ENCODE peak calls at places on chromosomes 13 and 19, in seven cellular contexts. P, L, G, D, W, Q and C are unnamed samples. For H3K4me1, the result is how much of the 10 kb centered on the place peaks cover.

GRCh38 chr13:91017031-91017668 is 330.3 kb upstream of the MIR17HG start:
- DNase-seq in G (no peak), Q (peak), D (peak), P (no peak), W (no peak), L (no peak), C (no peak)

GRCh38 chr19:13849277-13849676 is 27.7 kb upstream of the NANOS3 start:
- DNase-seq in D (no peak), P (no peak), Q (no peak), G (no peak), W (no peak), L (no peak), C (no peak)

GRCh38 chr13:37602743-37603381 is 4.3 kb upstream of the POSTN start:
- DNase-seq in G (no peak), Q (peak), L (no peak), D (no peak), P (no peak), W (no peak), C (no peak)

GRCh38 chr13:113855012-113855921 is 8.6 kb downstream of the GAS6 start:
- DNase-seq in Q (no peak), G (peak), P (peak), D (no peak), L (no peak), W (no peak), C (no peak)

GRCh38 chr13:45269204-45269603 is 68.4 kb upstream of the KCTD4 start:
- DNase-seq in D (peak), P (no peak), G (no peak), Q (peak), W (no peak), L (no peak), C (no peak)

GRCh38 chr13:76148926-76149325 is 512.8 kb downstream of the LMO7 start:
- DNase-seq in L (no peak), G (no peak), P (no peak), W (no peak), Q (peak), D (peak), C (no peak)

GRCh38 chr13:110536006-110536693 is 25.4 kb downstream of the RAB20 start:
- DNase-seq in W (peak), G (no peak), L (peak), Q (no peak), P (no peak), D (no peak), C (no peak)

GRCh38 chr13:111006508-111007031 is 91.7 kb upstream of the ANKRD10 start:
- DNase-seq in W (peak), D (peak), Q (peak), L (peak), P (peak), G (peak), C (no peak)

GRCh38 chr19:42074513-42075363 is 1.2 kb upstream of the ZNF574 start:
- DNase-seq in Q (no peak), L (peak), W (no peak), G (no peak), D (no peak), P (no peak), C (no peak)

GRCh38 chr19:52942371-52943133 is 19.3 kb upstream of the ZNF888 start:
- DNase-seq in G (peak), P (peak), W (peak), Q (peak), L (peak), D (peak), C (peak)

GRCh38 chr13:112722433-112723250 is 32.8 kb downstream of the ATP11A start:
- DNase-seq in W (no peak), G (no peak), D (peak), L (no peak), Q (peak), P (peak), C (no peak)

GRCh38 chr13:37700887-37701286 is 102.3 kb upstream of the POSTN start:
- DNase-seq in W (no peak), P (no peak), Q (peak), D (no peak), L (peak), G (no peak), C (no peak)

GRCh38 chr19:30344446-30345425 is 27.4 kb upstream of the ZNF536 start:
- DNase-seq in W (no peak), P (no peak), D (no peak), G (no peak), Q (no peak), L (no peak), C (no peak)

GRCh38 chr13:91058066-91058465 is 289.4 kb upstream of the MIR17HG start:
- DNase-seq in L (no peak), Q (no peak), D (peak), W (no peak), G (no peak), P (no peak), C (no peak)

GRCh38 chr13:110561335-110562033 is at the start of gene RAB20:
- DNase-seq in W (peak), G (peak), P (peak), Q (peak), L (peak), D (peak), C (peak)

DNA sequence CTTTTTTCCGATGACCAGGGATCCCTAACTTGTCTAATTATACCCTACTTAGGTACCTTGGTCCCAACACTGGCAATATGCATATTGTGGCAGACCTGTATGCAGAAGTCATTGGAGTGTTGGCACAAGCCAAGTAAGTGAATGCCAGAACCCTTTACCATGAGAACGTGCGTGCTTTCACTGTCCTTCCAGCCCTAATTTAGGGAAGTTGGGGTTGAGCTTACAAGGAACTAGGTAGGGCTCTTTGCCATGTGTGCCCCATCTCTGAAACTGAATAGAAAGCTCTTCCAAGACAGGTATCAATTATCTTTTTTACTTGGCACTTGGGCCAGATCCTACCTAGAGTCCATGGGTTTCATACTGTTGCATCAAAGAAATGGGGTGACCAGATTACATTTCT is 93.2 kb downstream of the FRY start:
- DNase-seq in D (no peak), L (no peak), Q (no peak), P (no peak), G (no peak), W (no peak), C (no peak)
- H3K27ac ChIP-seq in D (no peak), L (no peak), Q (no peak), P (peak), G (peak), W (peak), C (no peak)

DNA sequence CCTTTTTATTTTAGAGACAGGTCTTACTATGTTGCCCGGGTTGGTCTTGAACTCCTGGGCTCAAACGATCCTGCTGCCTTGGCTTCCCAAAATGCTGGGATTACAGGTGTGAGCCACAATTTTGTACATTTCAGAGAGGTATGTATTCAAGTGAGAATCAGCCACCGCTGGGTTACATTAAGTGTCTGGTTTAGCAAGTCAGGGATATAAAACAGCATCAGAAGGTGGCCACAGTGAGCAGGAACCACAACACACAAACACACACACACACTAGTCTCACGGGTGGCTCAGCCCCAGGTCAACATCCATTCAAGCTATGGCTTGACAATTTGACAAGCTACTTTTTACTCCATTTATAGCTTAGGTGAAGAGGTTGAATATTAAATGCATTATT is 20.2 kb downstream of the KLK5 start:
- DNase-seq in W (no peak), P (no peak), L (no peak), G (no peak), Q (no peak), D (no peak), C (no peak)
- H3K4me1 ChIP-seq in W (under half), P (under half), L (under half), G (under half), Q (under half), D (under half), C (under half)

GRCh38 chr19:5905072-5905778 is 553 bp downstream of the VMAC start:
- DNase-seq in G (no peak), Q (no peak), P (no peak), D (no peak), L (no peak), W (no peak), C (no peak)
- H3K27ac ChIP-seq in G (no peak), Q (peak), P (peak), D (no peak), L (no peak), W (peak), C (peak)

GRCh38 chr19:46741447-46741846 is 4.4 kb upstream of the FKRP start:
- DNase-seq in D (no peak), L (no peak), G (no peak), P (no peak), Q (no peak), W (no peak), C (no peak)

GRCh38 chr19:46746281-46746965 is at the start of gene STRN4:
- DNase-seq in Q (no peak), W (no peak), G (no peak), D (peak), P (peak), L (no peak), C (peak)

GRCh38 chr19:46745521-46746280 is at the start of gene FKRP:
- DNase-seq in D (no peak), G (no peak), L (no peak), Q (no peak), W (no peak), P (peak), C (no peak)

GRCh38 chr19:46745030-46745429 is 827 bp upstream of the FKRP start:
- DNase-seq in L (no peak), P (no peak), D (no peak), Q (no peak), G (no peak), W (no peak), C (no peak)

DNA sequence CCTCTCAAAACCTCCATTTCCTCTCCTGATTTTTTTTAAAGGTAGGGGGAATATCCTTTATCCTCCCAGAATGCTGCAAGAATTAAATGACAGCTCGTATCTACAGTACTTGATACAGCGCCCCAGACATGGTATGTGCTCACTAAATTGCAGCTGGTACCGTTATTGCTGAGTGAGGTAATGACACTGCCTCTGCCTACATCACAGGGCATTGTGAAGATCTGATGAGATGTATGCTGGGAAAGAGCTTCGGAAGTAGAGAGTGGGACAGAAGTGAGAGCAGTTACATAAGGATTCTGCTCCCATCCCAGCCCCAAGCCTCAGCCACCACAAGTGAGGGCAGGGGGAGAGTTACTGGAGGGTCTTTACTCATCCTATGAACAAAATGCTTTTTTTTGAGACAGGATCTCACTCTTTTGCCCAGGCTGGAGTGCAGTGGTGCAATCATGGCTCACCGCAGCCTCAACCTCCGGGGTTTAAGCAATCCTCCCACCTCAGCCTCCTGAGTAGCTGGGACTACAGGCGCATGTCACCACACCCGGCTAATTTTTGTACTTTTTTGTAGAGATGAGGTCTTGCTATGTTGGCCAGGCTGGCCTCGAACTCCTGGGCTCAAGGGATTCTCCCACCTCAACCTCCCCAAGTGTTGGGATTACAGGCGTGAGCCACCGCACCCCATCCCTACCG is 1.7 kb upstream of the FKRP start:
- DNase-seq in G (no peak), D (no peak), Q (no peak), W (no peak), L (no peak), P (no peak), C (no peak)
- H3K4me1 ChIP-seq in G (under half), D (under half), Q (under half), W (half or more), L (under half), P (half or more), C (under half)

GRCh38 chr19:40055832-40056504 is at the start of gene ZNF780B:
- DNase-seq in G (peak), D (peak), Q (peak), P (peak), W (peak), L (peak), C (peak)
- H3K27ac ChIP-seq in G (no peak), D (no peak), Q (peak), P (peak), W (peak), L (no peak), C (peak)

GRCh38 chr19:32351807-32352630 is 6.6 kb downstream of the ZNF507 start:
- DNase-seq in G (no peak), Q (peak), L (no peak), D (no peak), W (no peak), P (no peak), C (no peak)

GRCh38 chr19:32345261-32346207 is at the start of gene ZNF507:
- DNase-seq in P (peak), D (peak), W (peak), G (peak), L (peak), Q (peak), C (peak)

GRCh38 chr19:32346901-32347300 is 1.5 kb downstream of the ZNF507 start:
- DNase-seq in D (no peak), P (no peak), G (no peak), L (no peak), Q (no peak), W (no peak), C (no peak)

GRCh38 chr19:32350492-32350891 is 5.1 kb downstream of the ZNF507 start:
- DNase-seq in W (no peak), Q (no peak), D (no peak), L (no peak), P (no peak), G (no peak), C (no peak)

DNA sequence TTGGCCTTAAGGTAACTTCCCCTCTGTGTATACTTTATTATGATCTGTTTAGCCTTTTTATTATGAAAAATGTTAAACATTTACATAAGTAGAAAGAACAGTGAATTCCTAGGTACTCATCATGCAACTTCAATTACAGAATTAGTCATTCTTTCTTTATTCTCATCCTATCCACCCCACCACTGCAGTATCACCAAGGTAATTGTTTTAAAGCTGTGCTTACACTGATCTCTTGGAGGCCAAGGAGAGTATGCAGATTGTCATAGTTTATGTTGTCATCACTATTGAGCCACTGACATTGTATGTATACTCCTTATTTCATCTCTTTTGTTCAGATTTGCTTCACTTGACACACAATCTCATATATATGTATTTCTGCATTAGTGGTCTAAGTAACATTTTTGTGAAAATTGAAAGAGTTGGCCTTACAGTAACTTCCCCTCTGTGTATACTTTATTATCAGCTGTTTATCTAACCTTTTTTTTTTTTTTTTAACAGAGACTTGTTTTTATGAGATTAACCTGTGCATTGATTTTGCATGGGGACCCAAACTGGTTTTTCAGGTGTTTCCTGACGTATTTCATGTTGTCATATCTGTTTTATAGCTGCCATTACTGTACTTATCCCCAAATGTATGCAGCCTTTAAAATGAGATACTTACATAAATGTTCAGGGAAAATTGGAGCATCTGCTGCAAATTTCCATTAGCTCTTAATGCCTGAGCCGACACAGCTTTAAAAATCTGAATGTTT is 4.5 kb downstream of the ZNF507 start:
- DNase-seq in W (no peak), G (no peak), L (no peak), P (no peak), Q (peak), D (no peak), C (no peak)
- H3K4me1 ChIP-seq in W (half or more), G (under half), L (under half), P (half or more), Q (under half), D (under half), C (under half)

DNA sequence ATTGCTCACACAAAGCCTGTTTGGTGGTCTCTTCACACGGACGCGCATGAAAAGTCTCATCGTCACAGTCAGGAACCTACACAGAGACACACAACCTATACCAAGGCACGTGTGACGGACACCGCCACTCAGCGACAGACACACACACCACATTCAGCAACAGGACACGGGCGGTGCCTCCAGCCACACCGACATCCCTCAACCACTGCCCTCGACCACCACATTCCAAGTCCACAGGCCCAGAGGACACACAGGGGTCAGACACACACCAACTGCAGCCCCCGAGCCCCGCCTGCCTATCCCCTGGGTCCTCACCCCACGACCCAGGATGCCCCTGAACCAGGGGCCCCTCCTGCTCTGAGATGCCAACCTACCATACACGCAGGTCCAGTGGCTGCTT is 20.6 kb downstream of the MEIS3 start:
- DNase-seq in W (no peak), G (no peak), Q (no peak), D (peak), P (no peak), L (no peak), C (no peak)
- H3K27ac ChIP-seq in W (no peak), G (no peak), Q (no peak), D (peak), P (no peak), L (no peak), C (no peak)

DNA sequence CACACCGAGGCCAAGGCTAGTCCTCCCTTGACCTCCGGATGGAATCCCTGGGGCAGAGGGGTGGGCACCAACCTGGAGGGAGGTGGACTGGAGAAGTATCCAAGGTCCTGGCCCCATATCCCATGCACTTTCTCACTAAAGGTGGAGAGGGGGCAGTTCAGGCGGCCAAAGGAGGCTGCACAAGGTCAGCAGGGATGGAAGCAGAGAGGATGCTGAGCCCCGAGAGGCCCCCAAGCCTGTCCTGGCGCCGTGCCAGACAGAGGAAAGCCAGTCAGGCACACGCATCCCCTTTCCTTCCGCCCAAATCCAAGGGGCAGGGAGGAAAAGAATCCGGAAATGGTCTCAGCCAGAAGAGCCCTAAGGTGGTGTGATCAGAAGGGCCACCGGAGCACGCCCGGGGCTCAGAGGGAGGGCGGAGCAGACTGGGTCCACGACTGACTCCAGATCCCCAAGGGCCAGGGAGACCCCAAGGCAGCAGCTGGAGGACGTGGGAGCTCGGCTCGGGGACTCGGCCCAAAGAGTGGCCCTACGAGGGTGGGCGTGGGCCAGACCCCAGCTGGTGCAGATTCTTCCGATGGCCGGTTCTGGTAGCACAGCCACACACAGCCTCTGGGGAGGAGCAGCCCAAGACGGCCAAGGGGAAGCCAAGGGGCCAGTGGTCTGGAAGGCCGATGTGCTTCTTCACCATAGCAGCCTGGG is 60.0 kb downstream of the MLLT1 start:
- DNase-seq in Q (no peak), L (no peak), G (peak), W (no peak), D (no peak), P (no peak), C (no peak)
- H3K4me1 ChIP-seq in Q (under half), L (under half), G (under half), W (under half), D (under half), P (half or more), C (under half)